ENCODE peak calls at places on chromosomes 12 and 14, in eight cellular contexts. One of them, this sample, is unnamed.

GRCh38 chr12:95836185-95836609 is 22.6 kb upstream of the SNRPF start:
- DNase-seq in cardiac fibroblast: peak
- DNase-seq in esophagus muscularis mucosa: no peak
- DNase-seq in GM10248: no peak
- DNase-seq in type B pancreatic cell: no peak
- DNase-seq in activated B cell treated with CpG ODN at 0.5 μM for 24 hours: no peak
- DNase-seq in astrocyte: peak
- DNase-seq in PC-3: peak
- DNase-seq in this sample: no peak

GRCh38 chr14:60509438-60510253 is 700 bp downstream of the SIX6 start:
- DNase-seq in astrocyte: no peak
- DNase-seq in type B pancreatic cell: no peak
- DNase-seq in PC-3: no peak
- DNase-seq in GM10248: peak
- DNase-seq in cardiac fibroblast: no peak
- DNase-seq in activated B cell treated with CpG ODN at 0.5 μM for 24 hours: no peak
- DNase-seq in esophagus muscularis mucosa: no peak
- DNase-seq in this sample: no peak

GRCh38 chr14:103118019-103118662 is 5.1 kb upstream of the TNFAIP2 start:
- DNase-seq in cardiac fibroblast: peak
- DNase-seq in type B pancreatic cell: no peak
- DNase-seq in esophagus muscularis mucosa: peak
- DNase-seq in activated B cell treated with CpG ODN at 0.5 μM for 24 hours: no peak
- DNase-seq in PC-3: no peak
- DNase-seq in GM10248: no peak
- DNase-seq in astrocyte: no peak
- DNase-seq in this sample: no peak

GRCh38 chr12:82608706-82609105 is 78.0 kb upstream of the TMTC2 start:
- DNase-seq in GM10248: no peak
- DNase-seq in cardiac fibroblast: peak
- DNase-seq in esophagus muscularis mucosa: no peak
- DNase-seq in activated B cell treated with CpG ODN at 0.5 μM for 24 hours: no peak
- DNase-seq in astrocyte: peak
- DNase-seq in PC-3: peak
- DNase-seq in type B pancreatic cell: no peak
- DNase-seq in this sample: no peak

GRCh38 chr12:14403711-14404164 is 38.3 kb downstream of the ATF7IP start:
- DNase-seq in GM10248: peak
- DNase-seq in activated B cell treated with CpG ODN at 0.5 μM for 24 hours: no peak
- DNase-seq in PC-3: peak
- DNase-seq in type B pancreatic cell: no peak
- DNase-seq in astrocyte: peak
- DNase-seq in cardiac fibroblast: peak
- DNase-seq in esophagus muscularis mucosa: no peak
- DNase-seq in this sample: no peak

GRCh38 chr12:95117178-95117599 is 43.8 kb upstream of the NR2C1 start:
- DNase-seq in PC-3: peak
- DNase-seq in type B pancreatic cell: no peak
- DNase-seq in esophagus muscularis mucosa: no peak
- DNase-seq in activated B cell treated with CpG ODN at 0.5 μM for 24 hours: no peak
- DNase-seq in cardiac fibroblast: peak
- DNase-seq in astrocyte: peak
- DNase-seq in GM10248: peak
- DNase-seq in this sample: peak

GRCh38 chr14:49598479-49599301 is at the start of gene LRR1:
- DNase-seq in astrocyte: peak
- DNase-seq in esophagus muscularis mucosa: peak
- DNase-seq in PC-3: peak
- DNase-seq in GM10248: peak
- DNase-seq in type B pancreatic cell: peak
- DNase-seq in activated B cell treated with CpG ODN at 0.5 μM for 24 hours: peak
- DNase-seq in cardiac fibroblast: peak
- DNase-seq in this sample: no peak

GRCh38 chr12:67442347-67442841 is 173.2 kb downstream of the CAND1 start:
- DNase-seq in activated B cell treated with CpG ODN at 0.5 μM for 24 hours: no peak
- DNase-seq in type B pancreatic cell: no peak
- DNase-seq in astrocyte: no peak
- DNase-seq in PC-3: no peak
- DNase-seq in cardiac fibroblast: no peak
- DNase-seq in GM10248: no peak
- DNase-seq in esophagus muscularis mucosa: no peak
- DNase-seq in this sample: no peak

GRCh38 chr12:68967036-68967435 is 34.1 kb upstream of the CPM start:
- DNase-seq in astrocyte: no peak
- DNase-seq in esophagus muscularis mucosa: no peak
- DNase-seq in activated B cell treated with CpG ODN at 0.5 μM for 24 hours: no peak
- DNase-seq in GM10248: no peak
- DNase-seq in PC-3: no peak
- DNase-seq in type B pancreatic cell: no peak
- DNase-seq in cardiac fibroblast: no peak
- DNase-seq in this sample: no peak

DNA sequence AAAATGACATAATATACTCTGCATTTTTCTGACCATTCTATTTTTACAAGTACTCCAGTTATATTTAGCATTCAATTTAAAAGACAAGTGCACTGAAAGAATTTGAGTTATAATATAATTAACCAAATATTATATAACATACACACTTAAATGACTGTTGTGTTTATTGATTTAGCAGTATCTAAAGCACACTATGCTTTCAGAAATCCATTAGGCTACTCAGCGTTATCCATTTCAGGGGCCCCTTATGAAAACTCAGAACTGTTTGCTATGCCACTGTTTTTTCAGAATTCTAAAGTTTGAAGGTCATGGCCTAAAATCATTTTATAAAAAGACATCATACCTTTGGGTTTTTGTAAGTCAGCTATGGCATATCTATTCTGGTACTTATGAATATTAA is 57.1 kb downstream of the HECTD4 start:
- DNase-seq in esophagus muscularis mucosa: no peak
- DNase-seq in GM10248: no peak
- DNase-seq in activated B cell treated with CpG ODN at 0.5 μM for 24 hours: no peak
- DNase-seq in astrocyte: no peak
- DNase-seq in cardiac fibroblast: no peak
- DNase-seq in PC-3: no peak
- DNase-seq in type B pancreatic cell: no peak
- DNase-seq in this sample: no peak
- TF ChIP-seq CTCF in esophagus muscularis mucosa: no peak
- TF ChIP-seq CTCF in GM10248: no peak
- TF ChIP-seq CTCF in activated B cell treated with CpG ODN at 0.5 μM for 24 hours: no peak
- TF ChIP-seq CTCF in astrocyte: no peak
- TF ChIP-seq CTCF in cardiac fibroblast: no peak
- TF ChIP-seq CTCF in PC-3: no peak
- TF ChIP-seq CTCF in type B pancreatic cell: no peak
- TF ChIP-seq CTCF in this sample: no peak

DNA sequence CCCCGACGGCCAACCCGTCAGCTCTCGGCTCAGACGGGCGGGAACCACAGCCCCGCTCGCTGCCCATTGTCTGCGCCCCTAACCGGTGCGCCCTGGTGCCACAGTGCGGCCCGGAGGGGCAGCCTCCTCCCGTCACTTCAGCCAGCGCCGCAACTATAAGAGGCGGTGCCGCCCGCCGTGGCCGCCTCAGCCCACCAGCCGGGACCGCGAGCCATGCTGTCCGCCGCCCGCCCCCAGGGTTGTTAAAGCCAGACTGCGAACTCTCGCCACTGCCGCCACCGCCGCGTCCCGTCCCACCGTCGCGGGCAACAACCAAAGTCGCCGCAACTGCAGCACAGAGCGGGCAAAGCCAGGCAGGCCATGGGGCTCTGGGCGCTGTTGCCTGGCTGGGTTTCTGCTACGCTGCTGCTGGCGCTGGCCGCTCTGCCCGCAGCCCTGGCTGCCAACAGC is at the start of gene WNT1:
- DNase-seq in esophagus muscularis mucosa: no peak
- DNase-seq in astrocyte: no peak
- DNase-seq in PC-3: no peak
- DNase-seq in activated B cell treated with CpG ODN at 0.5 μM for 24 hours: no peak
- DNase-seq in GM10248: no peak
- DNase-seq in cardiac fibroblast: no peak
- DNase-seq in type B pancreatic cell: no peak
- DNase-seq in this sample: no peak
- TF ChIP-seq CTCF in esophagus muscularis mucosa: peak
- TF ChIP-seq CTCF in astrocyte: no peak
- TF ChIP-seq CTCF in PC-3: peak
- TF ChIP-seq CTCF in activated B cell treated with CpG ODN at 0.5 μM for 24 hours: no peak
- TF ChIP-seq CTCF in GM10248: no peak
- TF ChIP-seq CTCF in cardiac fibroblast: no peak
- TF ChIP-seq CTCF in type B pancreatic cell: peak
- TF ChIP-seq CTCF in this sample: no peak

DNA sequence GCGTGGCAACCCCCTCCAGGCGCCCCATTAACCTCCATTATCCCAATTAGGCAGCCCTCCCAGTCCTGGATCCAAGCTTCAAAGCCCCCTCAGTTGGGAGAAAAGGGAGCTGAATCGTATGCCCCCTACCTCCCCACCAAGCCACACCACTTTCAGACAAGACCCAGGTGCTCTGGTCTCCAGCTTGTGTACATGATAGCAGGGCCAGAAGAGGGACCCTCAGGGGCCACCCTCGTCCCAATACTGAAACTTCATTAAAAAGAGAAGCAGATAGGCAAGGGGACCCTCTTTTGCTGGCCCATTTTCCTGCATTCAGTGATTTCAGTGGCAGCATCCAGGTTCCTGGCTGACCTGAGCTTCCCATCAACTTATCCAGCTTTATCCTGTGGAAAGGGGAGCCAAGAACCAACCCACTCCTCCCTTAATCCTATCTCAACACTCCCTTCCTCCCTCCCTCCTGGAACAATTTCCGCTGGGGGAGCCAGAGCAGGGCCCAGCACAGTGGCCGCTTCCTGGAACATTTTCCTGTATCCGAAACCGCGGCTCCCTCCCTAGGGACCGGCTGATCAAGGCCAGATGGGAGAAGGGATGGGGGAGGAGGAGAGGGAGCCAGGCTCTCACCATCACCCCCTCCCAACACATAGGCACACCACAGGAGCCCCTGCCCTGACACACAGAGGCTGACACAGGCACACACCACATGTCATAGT is 9.5 kb upstream of the SP7 start:
- DNase-seq in cardiac fibroblast: peak
- DNase-seq in GM10248: no peak
- DNase-seq in PC-3: no peak
- DNase-seq in type B pancreatic cell: no peak
- DNase-seq in esophagus muscularis mucosa: no peak
- DNase-seq in activated B cell treated with CpG ODN at 0.5 μM for 24 hours: no peak
- DNase-seq in astrocyte: no peak
- DNase-seq in this sample: no peak
- TF ChIP-seq CTCF in cardiac fibroblast: no peak
- TF ChIP-seq CTCF in GM10248: no peak
- TF ChIP-seq CTCF in PC-3: peak
- TF ChIP-seq CTCF in type B pancreatic cell: peak
- TF ChIP-seq CTCF in esophagus muscularis mucosa: no peak
- TF ChIP-seq CTCF in activated B cell treated with CpG ODN at 0.5 μM for 24 hours: no peak
- TF ChIP-seq CTCF in astrocyte: no peak
- TF ChIP-seq CTCF in this sample: no peak

DNA sequence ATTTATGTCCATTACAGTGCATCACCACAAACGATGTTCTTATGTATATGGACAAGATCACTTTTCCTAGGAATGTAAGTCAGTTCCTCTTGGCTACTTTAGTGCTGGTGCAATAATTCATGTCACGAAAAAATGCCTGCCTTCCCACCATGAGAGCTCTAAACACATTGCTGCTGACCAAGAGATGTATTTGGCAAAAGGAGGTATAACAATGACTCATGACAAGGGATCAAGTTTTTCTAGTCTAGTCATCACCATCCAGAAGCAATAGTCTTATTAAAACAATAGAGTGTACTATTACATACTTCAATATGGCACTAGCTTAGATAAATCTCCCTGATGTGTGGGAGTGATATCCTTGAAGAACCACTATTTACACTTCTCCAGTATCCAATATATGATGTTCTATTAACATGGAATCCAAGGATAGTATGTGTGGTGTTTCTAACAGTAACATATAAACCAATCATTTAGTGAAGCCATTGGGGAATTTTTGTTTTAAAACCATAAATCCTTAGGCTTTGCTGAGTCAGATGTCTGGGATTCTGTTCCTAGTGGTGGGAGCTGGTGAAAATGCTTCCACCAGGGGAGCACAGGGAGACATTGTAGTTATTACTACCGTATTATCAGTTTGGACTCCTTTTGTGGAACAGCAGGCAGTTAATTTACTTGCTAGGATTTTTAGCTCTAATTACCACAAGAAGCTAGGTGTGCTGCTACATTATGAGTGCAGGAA is 1387.5 kb downstream of the LRFN5 start:
- DNase-seq in activated B cell treated with CpG ODN at 0.5 μM for 24 hours: no peak
- DNase-seq in GM10248: no peak
- DNase-seq in PC-3: peak
- DNase-seq in cardiac fibroblast: peak
- DNase-seq in type B pancreatic cell: no peak
- DNase-seq in astrocyte: peak
- DNase-seq in esophagus muscularis mucosa: no peak
- DNase-seq in this sample: no peak
- TF ChIP-seq CTCF in activated B cell treated with CpG ODN at 0.5 μM for 24 hours: no peak
- TF ChIP-seq CTCF in GM10248: no peak
- TF ChIP-seq CTCF in PC-3: no peak
- TF ChIP-seq CTCF in cardiac fibroblast: no peak
- TF ChIP-seq CTCF in type B pancreatic cell: no peak
- TF ChIP-seq CTCF in astrocyte: peak
- TF ChIP-seq CTCF in esophagus muscularis mucosa: no peak
- TF ChIP-seq CTCF in this sample: no peak

GRCh38 chr14:99231850-99232401 is 40.1 kb downstream of the BCL11B start:
- DNase-seq in PC-3: no peak
- DNase-seq in astrocyte: peak
- DNase-seq in type B pancreatic cell: no peak
- DNase-seq in esophagus muscularis mucosa: no peak
- DNase-seq in cardiac fibroblast: no peak
- DNase-seq in activated B cell treated with CpG ODN at 0.5 μM for 24 hours: no peak
- DNase-seq in GM10248: no peak
- DNase-seq in this sample: no peak
- TF ChIP-seq CTCF in PC-3: no peak
- TF ChIP-seq CTCF in astrocyte: no peak
- TF ChIP-seq CTCF in type B pancreatic cell: no peak
- TF ChIP-seq CTCF in esophagus muscularis mucosa: no peak
- TF ChIP-seq CTCF in cardiac fibroblast: no peak
- TF ChIP-seq CTCF in activated B cell treated with CpG ODN at 0.5 μM for 24 hours: no peak
- TF ChIP-seq CTCF in GM10248: no peak
- TF ChIP-seq CTCF in this sample: no peak

DNA sequence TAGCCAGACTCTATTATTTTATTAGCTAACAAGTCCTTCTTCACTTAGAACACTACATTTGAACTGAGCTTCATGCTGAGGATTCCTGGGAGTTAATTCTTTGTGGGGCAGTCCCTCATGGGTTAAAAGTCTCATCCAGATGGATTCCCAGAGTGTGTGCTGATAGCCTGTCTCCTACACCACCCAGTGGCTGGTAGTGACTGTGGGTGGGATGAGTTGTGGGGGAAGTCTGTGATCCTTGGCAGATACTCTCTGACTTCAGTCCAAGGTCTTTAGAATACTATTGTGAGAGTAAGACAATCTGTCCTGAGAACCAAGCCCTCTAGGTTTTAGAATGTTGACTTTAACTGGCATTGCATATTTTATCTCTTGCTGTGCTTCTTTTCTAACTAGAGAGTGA is 37.2 kb downstream of the AKAP6 start:
- DNase-seq in esophagus muscularis mucosa: no peak
- DNase-seq in activated B cell treated with CpG ODN at 0.5 μM for 24 hours: no peak
- DNase-seq in cardiac fibroblast: peak
- DNase-seq in PC-3: peak
- DNase-seq in astrocyte: peak
- DNase-seq in GM10248: no peak
- DNase-seq in type B pancreatic cell: no peak
- DNase-seq in this sample: no peak
- TF ChIP-seq CTCF in esophagus muscularis mucosa: no peak
- TF ChIP-seq CTCF in activated B cell treated with CpG ODN at 0.5 μM for 24 hours: no peak
- TF ChIP-seq CTCF in cardiac fibroblast: peak
- TF ChIP-seq CTCF in PC-3: peak
- TF ChIP-seq CTCF in astrocyte: no peak
- TF ChIP-seq CTCF in GM10248: no peak
- TF ChIP-seq CTCF in type B pancreatic cell: peak
- TF ChIP-seq CTCF in this sample: peak

This sample was measured in epithelial cell of proximal tubule.